ENCODE peak calls at places on chromosomes 1 and 21, in eight cellular contexts. I is astrocyte of the spinal cord, Z is foreskin fibroblast, M is GM12865, J is MM.1S, R is mammary epithelial cell, P is uterus, D is kidney. L is an unnamed sample.

GRCh38 chr1:21931171-21932093 is 5.7 kb downstream of the HSPG2 start:
- DNase-seq in I (peak; percentile 88), Z (peak; percentile 94), M (no peak), J (no peak), R (peak; percentile 71), P (peak; percentile 67), D (peak; percentile 95), L (no peak)

GRCh38 chr1:157992031-157992568 is 1.3 kb upstream of the KIRREL1 start:
- DNase-seq in I (peak; percentile 68), Z (peak; percentile 88), M (peak; percentile 40), J (peak; percentile 66), R (peak; percentile 55), P (peak; percentile 87), D (peak; percentile 81), L (no peak)

GRCh38 chr1:246297314-246298273 is 209.5 kb downstream of the SMYD3 start:
- DNase-seq in I (no peak), Z (no peak), M (no peak), J (no peak), R (peak; percentile 67), P (no peak), D (no peak), L (no peak)

GRCh38 chr1:205599667-205600042 is 32.2 kb downstream of the ELK4 start:
- DNase-seq in I (no peak), Z (no peak), M (no peak), J (no peak), R (no peak), P (no peak), D (no peak), L (no peak)

GRCh38 chr1:159318784-159319551 is 16.8 kb downstream of the FCER1A start:
- DNase-seq in I (no peak), Z (no peak), M (no peak), J (peak; percentile 52), R (no peak), P (no peak), D (no peak), L (no peak)

GRCh38 chr1:54177726-54178125 is 22.1 kb downstream of the CYB5RL start:
- DNase-seq in I (no peak), Z (no peak), M (no peak), J (no peak), R (no peak), P (no peak), D (peak; percentile 31), L (no peak)

GRCh38 chr1:63779338-63779819 is 5.6 kb downstream of the ROR1 start:
- DNase-seq in I (peak; percentile 18), Z (peak; percentile 62), M (no peak), J (no peak), R (no peak), P (no peak), D (no peak), L (no peak)

GRCh38 chr1:84350550-84350949 is 47.7 kb upstream of the DNASE2B start:
- DNase-seq in I (no peak), Z (no peak), M (no peak), J (no peak), R (no peak), P (no peak), D (no peak), L (no peak)

GRCh38 chr1:22861764-22862440 is 110.8 kb downstream of the LACTBL1 start:
- DNase-seq in I (peak; percentile 72), Z (peak; percentile 70), M (peak; percentile 19), J (no peak), R (peak; percentile 86), P (peak; percentile 38), D (no peak), L (no peak)

GRCh38 chr1:175373786-175374623 is 181.4 kb upstream of the KIAA0040 start:
- DNase-seq in I (peak; percentile 9), Z (no peak), M (peak; percentile 25), J (peak; percentile 36), R (no peak), P (peak; percentile 17), D (peak; percentile 68), L (no peak)

GRCh38 chr1:56811331-56811730 is 7.9 kb downstream of the FYB2 start:
- DNase-seq in I (no peak), Z (no peak), M (no peak), J (no peak), R (peak; percentile 13), P (no peak), D (no peak), L (no peak)

GRCh38 chr1:181152892-181153633 is 64.6 kb downstream of the IER5 start:
- DNase-seq in I (peak; percentile 75), Z (peak; percentile 81), M (peak; percentile 89), J (peak; percentile 96), R (no peak), P (peak; percentile 95), D (peak; percentile 95), L (no peak)

GRCh38 chr21:30986966-30987365 is 51.3 kb downstream of the KRTAP19-8 start:
- DNase-seq in I (no peak), Z (no peak), M (no peak), J (no peak), R (no peak), P (no peak), D (no peak), L (no peak)

GRCh38 chr1:221897312-221897711 is 155.4 kb upstream of the DUSP10 start:
- DNase-seq in I (no peak), Z (peak; percentile 87), M (no peak), J (no peak), R (peak; percentile 76), P (no peak), D (no peak), L (peak; percentile 17)

GRCh38 chr21:37463083-37463780 is 96.7 kb downstream of the DYRK1A start:
- DNase-seq in I (peak; percentile 71), Z (peak; percentile 58), M (peak; percentile 60), J (peak; percentile 46), R (peak; percentile 66), P (no peak), D (no peak), L (peak; percentile 56)

GRCh38 chr1:225999912-226000337 is 782 bp upstream of the SDE2 start:
- DNase-seq in I (peak; percentile 28), Z (peak; percentile 38), M (peak; percentile 77), J (peak; percentile 60), R (no peak), P (no peak), D (no peak), L (no peak)

GRCh38 chr21:45541221-45542039 is 810 bp downstream of the SLC19A1 start:
- DNase-seq in I (peak; percentile 41), Z (peak; percentile 87), M (peak; percentile 86), J (peak; percentile 94), R (peak; percentile 39), P (peak; percentile 72), D (peak; percentile 94), L (peak; percentile 50)

GRCh38 chr1:30683699-30684098 is 39.7 kb downstream of the MATN1 start:
- DNase-seq in I (no peak), Z (no peak), M (no peak), J (no peak), R (no peak), P (peak; percentile 8), D (no peak), L (no peak)

GRCh38 chr1:69404486-69404885 is 163.2 kb upstream of the LRRC7 start:
- DNase-seq in I (no peak), Z (peak; percentile 0), M (no peak), J (no peak), R (no peak), P (no peak), D (no peak), L (no peak)

GRCh38 chr1:203346060-203346754 is 4.7 kb downstream of the FMOD start:
- DNase-seq in I (peak; percentile 42), Z (peak; percentile 28), M (peak; percentile 14), J (no peak), R (no peak), P (peak; percentile 46), D (no peak), L (no peak)

GRCh38 chr1:28026329-28026728 is 62.1 kb downstream of the EYA3 start:
- DNase-seq in I (no peak), Z (no peak), M (no peak), J (no peak), R (no peak), P (no peak), D (no peak), L (no peak)

GRCh38 chr21:18274370-18274769 is 29.7 kb downstream of the CHODL start:
- DNase-seq in I (no peak), Z (no peak), M (no peak), J (peak; percentile 18), R (no peak), P (no peak), D (no peak), L (no peak)

GRCh38 chr1:200206761-200207160 is 179.3 kb downstream of the NR5A2 start:
- DNase-seq in I (no peak), Z (peak; percentile 54), M (no peak), J (no peak), R (peak; percentile 11), P (no peak), D (no peak), L (no peak)

GRCh38 chr21:25171438-25171837 is 435.8 kb downstream of the MRPL39 start:
- DNase-seq in I (peak; percentile 75), Z (no peak), M (no peak), J (no peak), R (no peak), P (no peak), D (no peak), L (no peak)

GRCh38 chr1:109787211-109787844 is 23.6 kb upstream of the EPS8L3 start:
- DNase-seq in I (no peak), Z (no peak), M (no peak), J (no peak), R (peak; percentile 78), P (peak; percentile 7), D (peak; percentile 54), L (no peak)

GRCh38 chr1:227449051-227449450 is 114.3 kb upstream of the ZNF678 start:
- DNase-seq in I (no peak), Z (peak; percentile 51), M (peak; percentile 49), J (peak; percentile 70), R (no peak), P (no peak), D (peak; percentile 18), L (no peak)
- TF ChIP-seq CTCF in I (peak; percentile 31), Z (peak; percentile 22), M (peak; percentile 47), J (peak; percentile 61), R (peak; percentile 45), P (no peak), D (peak; percentile 10), L (peak; percentile 36)

GRCh38 chr1:52325782-52326181 is 40.2 kb downstream of the CC2D1B start:
- DNase-seq in I (no peak), Z (no peak), M (no peak), J (no peak), R (no peak), P (no peak), D (no peak), L (no peak)
- H3K4me3 ChIP-seq in I (no peak overlapping the region), Z (no peak overlapping the region), M (no peak overlapping the region), J (no peak overlapping the region), R (no peak overlapping the region), P (no peak overlapping the region), D (no peak overlapping the region), L (no peak overlapping the region)

DNA sequence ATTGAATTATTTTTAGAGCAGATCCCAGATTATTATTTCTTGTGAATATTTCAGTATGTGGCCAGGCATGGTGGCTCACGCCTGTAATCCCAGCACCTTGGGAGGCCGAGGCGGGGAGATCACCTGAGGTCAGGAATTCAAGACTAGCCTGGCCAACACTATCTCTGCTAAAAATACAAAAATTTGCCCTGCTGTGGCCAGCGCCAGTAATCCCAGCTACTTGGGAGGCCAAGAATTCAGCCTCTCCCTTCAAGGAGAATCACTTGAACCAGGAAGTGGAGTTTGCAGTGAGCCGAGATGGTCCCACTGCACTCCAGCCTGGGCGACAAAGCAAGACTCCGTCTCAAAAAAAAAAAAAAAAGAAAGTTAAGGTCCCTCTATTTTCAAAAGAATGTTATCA is 4.3 kb downstream of the OSBPL9 start:
- DNase-seq in I (no peak), Z (no peak), M (no peak), J (no peak), R (no peak), P (no peak), D (no peak), L (no peak)
- TF ChIP-seq CTCF in I (no peak), Z (no peak), M (no peak), J (no peak), R (no peak), P (no peak), D (no peak), L (no peak)

GRCh38 chr1:154870734-154871133 is 653 bp upstream of the KCNN3 start:
- DNase-seq in I (no peak), Z (no peak), M (no peak), J (no peak), R (no peak), P (no peak), D (no peak), L (no peak)
- H3K4me3 ChIP-seq in I (no peak overlapping the region), Z (no peak overlapping the region), M (no peak overlapping the region), J (peak overlapping the region; percentile 57), R (no peak overlapping the region), P (peak overlapping the region; percentile 66), D (peak overlapping the region; percentile 53), L (no peak overlapping the region)